ENCODE peak calls at places on chromosomes 1 and 21, in ten cellular contexts. B is astrocyte of the spinal cord, C is BE2C, H is astrocyte, Z is endodermal cell, T is progenitor cell of endocrine pancreas, E is OCI-LY7, N is esophagus squamous epithelium, X is GM10248, O is right lobe of liver. S is an unnamed sample.

GRCh38 chr1:35715568-35716002 is 3.1 kb downstream of the C1orf216 start:
- DNase-seq in T (peak; percentile 61), N (no peak), H (peak; percentile 41), O (peak; percentile 72), X (peak; percentile 85), E (peak; percentile 70), Z (peak; percentile 93), B (peak; percentile 63), C (peak; percentile 87), S (peak; percentile 80)

GRCh38 chr1:82829527-82829926 is 1028.8 kb downstream of the ADGRL2 start:
- DNase-seq in T (no peak), C (no peak), Z (no peak), E (no peak), O (no peak), B (no peak), N (no peak), X (no peak), H (no peak), S (no peak)

GRCh38 chr1:86861424-86861823 is 52.5 kb downstream of the SELENOF start:
- DNase-seq in O (no peak), T (no peak), E (no peak), C (no peak), Z (no peak), B (no peak), X (no peak), N (no peak), H (no peak), S (no peak)

GRCh38 chr1:32116531-32116930 is 8.7 kb downstream of the KPNA6 start:
- DNase-seq in B (no peak), O (no peak), E (no peak), X (no peak), Z (no peak), N (no peak), T (no peak), H (no peak), C (no peak), S (no peak)

GRCh38 chr1:109883248-109883955 is 27.2 kb upstream of the CSF1 start:
- DNase-seq in O (no peak), B (no peak), H (no peak), N (no peak), C (no peak), Z (peak; percentile 29), E (no peak), X (no peak), T (no peak), S (no peak)

GRCh38 chr1:183996396-183996795 is 41.1 kb downstream of the COLGALT2 start:
- DNase-seq in T (no peak), X (no peak), C (no peak), Z (peak; percentile 80), B (no peak), H (no peak), E (no peak), O (no peak), N (no peak), S (no peak)

GRCh38 chr1:37922767-37923550 is 23.9 kb downstream of the INPP5B start:
- DNase-seq in B (no peak), H (no peak), X (peak; percentile 58), N (no peak), Z (no peak), C (no peak), E (peak; percentile 93), T (no peak), O (no peak), S (no peak)

GRCh38 chr1:219669042-219669441 is 56.1 kb upstream of the ZC3H11B start:
- DNase-seq in N (no peak), H (no peak), E (no peak), O (no peak), T (no peak), Z (no peak), X (no peak), B (no peak), C (no peak), S (no peak)

GRCh38 chr21:25573409-25574206 is 33.7 kb downstream of the MRPL39 start:
- DNase-seq in E (peak; percentile 80), C (peak; percentile 51), N (no peak), T (no peak), H (peak; percentile 97), Z (no peak), X (no peak), O (no peak), B (peak; percentile 91), S (no peak)

GRCh38 chr1:84756455-84757082 is 66.3 kb upstream of the SSX2IP start:
- DNase-seq in O (no peak), C (no peak), E (no peak), Z (no peak), H (no peak), X (no peak), T (no peak), B (no peak), N (no peak), S (no peak)

GRCh38 chr1:212233321-212233720 is 51.9 kb upstream of the PPP2R5A start:
- DNase-seq in Z (no peak), X (no peak), T (no peak), N (no peak), B (no peak), H (no peak), O (no peak), E (no peak), C (no peak), S (no peak)

DNA sequence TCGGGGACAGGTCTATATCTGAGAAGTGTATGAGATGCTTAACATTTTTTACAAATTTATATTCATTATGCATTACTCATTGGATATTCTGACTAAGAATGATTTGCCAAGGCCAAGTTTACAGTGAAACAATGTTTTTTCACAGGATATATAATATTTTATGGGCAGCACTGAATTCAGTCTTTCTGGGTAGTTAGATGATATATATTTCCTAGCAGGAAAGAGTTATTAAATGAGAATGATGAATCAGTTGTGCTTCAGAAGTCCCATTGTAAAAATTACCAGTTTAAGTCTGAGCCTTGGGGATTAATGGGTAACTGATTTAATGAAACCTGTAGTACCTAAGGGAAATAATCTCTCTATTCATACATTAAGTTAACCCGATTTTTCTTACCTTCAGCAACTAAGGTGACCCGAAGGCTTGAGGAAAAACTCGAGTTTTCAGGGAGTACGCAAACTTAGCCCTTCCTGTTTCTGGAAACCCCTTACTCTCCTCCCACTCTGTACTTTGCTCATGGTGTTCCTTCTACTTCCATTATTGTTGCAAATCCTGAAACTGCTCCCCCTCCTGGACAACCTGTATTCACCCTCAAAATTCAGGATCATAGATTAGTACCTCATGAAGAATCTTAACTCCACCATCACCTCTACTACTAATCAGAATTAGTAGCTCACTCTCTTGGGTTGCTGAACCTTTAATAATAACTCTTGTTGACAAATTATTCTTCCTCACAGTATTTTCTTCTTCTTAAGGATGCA is 135.1 kb downstream of the AK5 start:
- DNase-seq in H (no peak), N (no peak), C (peak; percentile 21), X (no peak), T (no peak), E (peak; percentile 17), Z (no peak), B (no peak), O (no peak), S (no peak)
- TF ChIP-seq CTCF in H (peak; percentile 37), N (no peak), C (peak; percentile 57), X (no peak), T (peak; percentile 34), E (peak; percentile 75), Z (peak; percentile 78), B (peak; percentile 40), O (peak; percentile 39), S (no peak)

DNA sequence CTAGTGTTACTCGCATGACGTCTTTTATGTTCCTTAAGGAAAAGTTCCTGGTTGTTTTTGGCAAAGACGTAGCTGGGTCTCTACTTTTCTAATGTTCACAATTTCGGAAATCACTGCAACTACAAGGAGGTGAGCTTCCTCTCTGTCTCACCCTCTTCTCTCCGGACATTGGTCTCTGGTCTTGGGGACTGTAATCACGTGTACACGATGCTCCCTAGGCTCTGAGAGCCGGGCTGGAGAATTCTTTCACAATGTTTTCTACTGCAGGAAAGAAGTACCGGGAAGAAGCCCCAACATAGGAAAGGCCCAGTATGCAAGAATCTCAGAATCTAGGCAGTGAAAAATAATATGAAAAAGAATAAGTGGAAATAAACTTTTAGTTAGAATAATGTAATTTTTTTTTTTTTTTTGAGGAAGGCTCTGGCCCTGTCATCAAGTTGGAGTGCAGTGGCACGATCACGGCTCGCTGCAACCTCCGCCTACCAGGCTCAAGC is 13.5 kb upstream of the HJV start:
- DNase-seq in E (peak; percentile 46), N (no peak), C (peak; percentile 43), O (no peak), T (no peak), B (no peak), H (peak; percentile 4), X (no peak), Z (peak; percentile 57), S (no peak)
- TF ChIP-seq CTCF in E (peak; percentile 32), N (no peak), C (no peak), O (no peak), T (no peak), B (no peak), H (no peak), X (no peak), Z (no peak), S (no peak)

DNA sequence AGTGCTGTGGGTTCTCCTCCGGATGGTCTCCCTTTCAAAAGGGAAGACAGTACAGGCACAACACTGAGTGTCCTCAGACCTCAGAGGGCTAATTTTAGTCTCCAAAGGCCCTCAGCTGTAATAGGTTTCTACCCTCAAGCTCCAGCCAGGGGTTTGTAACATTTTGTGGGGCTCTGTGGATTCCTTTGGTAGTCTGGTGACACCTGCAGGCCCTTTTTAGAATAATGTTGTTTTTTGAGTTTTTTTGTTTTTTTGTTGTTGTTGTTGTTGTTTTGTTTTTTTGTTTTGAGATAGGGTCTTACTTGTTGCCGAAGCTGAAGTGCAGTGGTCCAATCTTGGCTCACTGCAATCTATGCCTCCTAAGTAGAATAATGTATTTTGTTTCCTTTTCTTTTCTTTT is 15.0 kb upstream of the TMEM201 start:
- DNase-seq in N (no peak), T (no peak), Z (peak; percentile 70), E (peak; percentile 55), X (peak; percentile 28), H (no peak), C (no peak), O (no peak), B (peak; percentile 9), S (no peak)
- TF ChIP-seq CTCF in N (peak; percentile 21), T (peak; percentile 54), Z (peak; percentile 73), E (peak; percentile 75), X (no peak), H (peak; percentile 26), C (peak; percentile 33), O (peak; percentile 36), B (peak; percentile 33), S (peak; percentile 34)

GRCh38 chr1:111943056-111943455 is 46.4 kb downstream of the KCND3 start:
- DNase-seq in X (no peak), E (no peak), H (no peak), N (no peak), C (no peak), B (no peak), Z (no peak), T (no peak), O (no peak), S (no peak)

GRCh38 chr1:111934346-111934745 is 55.1 kb downstream of the KCND3 start:
- DNase-seq in X (no peak), T (no peak), E (no peak), N (no peak), B (no peak), C (no peak), H (no peak), O (no peak), Z (no peak), S (no peak)

GRCh38 chr1:111937147-111937725 is 52.2 kb downstream of the KCND3 start:
- DNase-seq in T (no peak), N (no peak), B (no peak), X (no peak), H (no peak), E (no peak), Z (peak; percentile 75), O (no peak), C (peak; percentile 82), S (no peak)

GRCh38 chr1:111938123-111938522 is 51.3 kb downstream of the KCND3 start:
- DNase-seq in E (no peak), C (no peak), Z (peak; percentile 19), B (no peak), T (no peak), N (no peak), O (no peak), X (no peak), H (no peak), S (no peak)

GRCh38 chr1:111938536-111938935 is 50.9 kb downstream of the KCND3 start:
- DNase-seq in N (no peak), H (no peak), E (no peak), X (no peak), Z (no peak), O (no peak), B (no peak), C (no peak), T (no peak), S (no peak)
- TF ChIP-seq CTCF in N (no peak), H (no peak), E (no peak), X (no peak), Z (no peak), O (no peak), B (no peak), C (no peak), T (no peak), S (no peak)